ENCODE peak calls at places on chromosomes 11 and 22, in four cellular contexts. X is IMR-90, C is fibroblast of villous mesenchyme, N is lung. A is an unnamed sample.

GRCh38 chr11:57542582-57542981 is 5.2 kb downstream of the SMTNL1 start:
- DNase-seq in N (no peak), X (no peak), C (no peak), A (no peak)

GRCh38 chr11:17563248-17563647 is 16.2 kb downstream of the OTOG start:
- DNase-seq in N (no peak), C (no peak), X (no peak), A (no peak)

GRCh38 chr11:103515283-103515682 is 406.1 kb downstream of the DYNC2H1 start:
- DNase-seq in C (no peak), X (no peak), N (no peak), A (peak; percentile 48)

GRCh38 chr11:61569701-61570100 is 11.2 kb downstream of the SYT7 start:
- DNase-seq in C (no peak), X (no peak), N (no peak), A (no peak)

GRCh38 chr11:64856382-64857227 is 12.2 kb upstream of the CDC42BPG start:
- DNase-seq in X (peak; percentile 85), C (peak; percentile 88), N (peak; percentile 80), A (peak; percentile 75)

GRCh38 chr11:110124605-110125004 is 31.4 kb downstream of the ZC3H12C start:
- DNase-seq in X (no peak), C (no peak), N (no peak), A (no peak)

GRCh38 chr11:108654994-108655631 is 9.8 kb upstream of the DDX10 start:
- DNase-seq in C (peak; percentile 61), X (peak; percentile 56), N (no peak), A (peak; percentile 72)

GRCh38 chr11:114134870-114135269 is 75.4 kb downstream of the ZBTB16 start:
- DNase-seq in X (peak; percentile 5), N (no peak), C (peak; percentile 99), A (peak; percentile 97)

GRCh38 chr11:69403556-69404215 is 77.8 kb upstream of the LINC01488 start:
- DNase-seq in X (peak; percentile 82), C (peak; percentile 70), N (no peak), A (no peak)

DNA sequence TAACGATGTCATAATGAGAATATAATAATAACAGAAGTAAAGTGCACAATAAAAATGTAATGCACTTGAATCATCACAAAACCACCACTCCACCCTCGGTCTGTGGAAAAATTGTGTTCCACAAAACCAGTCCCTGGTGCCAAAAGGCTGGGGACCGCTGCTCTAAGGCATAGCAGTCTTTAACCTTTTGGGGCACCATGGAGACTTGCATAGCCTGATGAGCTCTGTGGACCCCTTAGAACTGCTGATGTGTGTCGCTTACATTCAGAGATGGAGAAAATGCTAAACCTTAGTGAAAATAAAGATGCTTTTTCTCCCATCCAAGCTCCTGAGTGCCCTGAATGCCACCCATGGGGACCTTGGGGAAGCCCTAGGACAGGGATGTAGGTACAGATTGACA is 87.6 kb upstream of the SEPTIN5 start:
- DNase-seq in X (no peak), N (no peak), C (no peak), A (no peak)
- H3K4me3 ChIP-seq in X (no peak overlapping the region), N (no peak overlapping the region), C (no peak overlapping the region), A (no peak overlapping the region)

GRCh38 chr11:73386568-73386967 is 10.4 kb downstream of the RELT start:
- DNase-seq in N (no peak), C (no peak), X (no peak), A (no peak)
- TF ChIP-seq CTCF in N (no peak), C (no peak), X (no peak), A (no peak)

DNA sequence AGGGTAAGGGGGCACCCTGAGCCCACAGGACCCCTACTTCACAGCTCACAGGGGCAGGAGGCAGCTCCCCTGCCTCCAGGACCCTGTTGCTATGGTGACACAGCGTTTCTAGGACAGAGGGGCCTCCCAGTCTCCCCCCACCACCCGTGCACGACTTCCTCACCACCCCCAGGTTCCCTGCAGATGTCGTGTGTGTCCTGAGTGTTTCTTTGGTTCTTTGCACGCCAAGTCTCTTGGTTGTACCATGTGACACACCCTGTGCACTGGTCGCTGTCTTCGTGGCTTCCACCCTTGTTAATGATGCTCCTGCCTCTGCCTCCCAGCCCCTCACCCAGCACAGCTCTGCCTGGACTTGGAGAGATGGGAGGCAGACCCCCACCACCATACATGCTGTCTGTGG is 24.6 kb upstream of the RAB1B start:
- DNase-seq in C (no peak), N (no peak), X (no peak), A (no peak)
- H3K4me3 ChIP-seq in C (no peak overlapping the region), N (peak overlapping the region; percentile 3), X (no peak overlapping the region), A (no peak overlapping the region)

GRCh38 chr11:104547996-104548661 is 350.1 kb downstream of the CASP12 start:
- DNase-seq in N (no peak), C (no peak), X (peak; percentile 63), A (peak; percentile 46)
- TF ChIP-seq CTCF in N (no peak), C (peak; percentile 13), X (no peak), A (no peak)

GRCh38 chr11:3992964-3993363 is 101.6 kb upstream of the RRM1 start:
- DNase-seq in N (no peak), X (no peak), C (no peak), A (no peak)
- H3K4me3 ChIP-seq in N (no peak overlapping the region), X (no peak overlapping the region), C (no peak overlapping the region), A (no peak overlapping the region)

A was measured in fibroblast of pulmonary artery.